ENCODE peak calls at places on chromosomes 12 and 14, in five cellular contexts. R is neuronal stem cell, F is IMR-90, P is H1, V is H9. I is an unnamed sample.

GRCh38 chr12:89279499-89279898 is 72.8 kb downstream of the DUSP6 start:
- DNase-seq in R (no peak), F (no peak), P (no peak), V (no peak), I (no peak)

GRCh38 chr12:62789856-62790255 is 145.1 kb downstream of the PPM1H start:
- DNase-seq in R (no peak), F (no peak), P (no peak), V (no peak), I (no peak)

GRCh38 chr12:112906712-112907414 is at the start of gene OAS1:
- DNase-seq in R (no peak), F (peak; percentile 22), P (no peak), V (no peak), I (peak; percentile 53)

GRCh38 chr12:107372229-107372658 is 278.9 kb upstream of the CRY1 start:
- DNase-seq in R (no peak), F (peak; percentile 27), P (no peak), V (no peak), I (no peak)

GRCh38 chr14:38065101-38065762 is 142.5 kb upstream of the SSTR1 start:
- DNase-seq in R (no peak), F (no peak), P (no peak), V (no peak), I (no peak)

GRCh38 chr14:101810897-101811620 is 49.5 kb downstream of the PPP2R5C start:
- DNase-seq in R (no peak), F (peak; percentile 38), P (no peak), V (no peak), I (no peak)

GRCh38 chr12:46831335-46832083 is 5.7 kb upstream of the SLC38A4 start:
- DNase-seq in R (peak; percentile 24), F (no peak), P (peak; percentile 73), V (peak; percentile 57), I (no peak)

GRCh38 chr12:55727643-55728184 is 1.1 kb downstream of the CD63 start:
- DNase-seq in R (no peak), F (peak; percentile 61), P (no peak), V (no peak), I (peak; percentile 86)

GRCh38 chr12:100672075-100672592 is 98.7 kb downstream of the GAS2L3 start:
- DNase-seq in R (no peak), F (no peak), P (peak; percentile 94), V (peak; percentile 88), I (peak; percentile 35)

GRCh38 chr12:7108042-7108927 is 729 bp downstream of the C1RL start:
- DNase-seq in R (peak; percentile 41), F (peak; percentile 70), P (peak; percentile 83), V (peak; percentile 87), I (no peak)
- H3K23ac ChIP-seq in R (peak overlapping the region; percentile 12), F (peak overlapping the region; percentile 99), P (no peak overlapping the region), V (no peak overlapping the region), I (no peak overlapping the region)

GRCh38 chr14:74952195-74952665 is 3.2 kb downstream of the PGF start:
- DNase-seq in R (no peak), F (no peak), P (no peak), V (no peak), I (no peak)

GRCh38 chr14:74952697-74953484 is 2.5 kb downstream of the PGF start:
- DNase-seq in R (no peak), F (no peak), P (no peak), V (no peak), I (no peak)

GRCh38 chr14:74949859-74950572 is 5.4 kb downstream of the PGF start:
- DNase-seq in R (no peak), F (no peak), P (no peak), V (no peak), I (no peak)

GRCh38 chr14:74950795-74951442 is 4.5 kb downstream of the PGF start:
- DNase-seq in R (no peak), F (peak; percentile 48), P (no peak), V (no peak), I (no peak)

GRCh38 chr14:74951443-74952194 is 3.8 kb downstream of the PGF start:
- DNase-seq in R (no peak), F (no peak), P (no peak), V (no peak), I (no peak)
- H4K8ac ChIP-seq in R (no peak overlapping the region), F (no peak overlapping the region), P (no peak overlapping the region), V (no peak overlapping the region), I (peak overlapping the region; percentile 14)

DNA sequence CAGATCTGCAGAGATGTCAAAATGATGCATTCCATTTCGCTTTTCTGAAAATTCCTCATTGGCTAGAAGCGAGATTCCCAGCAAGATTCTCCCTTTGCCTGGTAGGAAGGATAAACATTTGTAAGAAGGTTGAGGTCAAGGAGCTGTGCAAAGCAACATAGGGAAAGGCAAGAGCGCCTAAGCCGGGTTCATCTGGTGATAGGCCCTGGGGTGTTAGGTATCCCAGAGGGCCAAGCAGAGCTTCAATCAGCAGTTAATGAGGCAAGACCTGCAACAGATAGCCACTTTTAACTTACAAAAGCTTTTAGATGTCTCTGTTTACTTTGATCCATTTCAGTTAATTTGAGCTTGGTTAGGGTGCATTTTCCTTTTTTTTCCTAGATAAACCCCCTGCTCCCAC is 209.4 kb upstream of the CDKN3 start:
- DNase-seq in R (no peak), F (no peak), P (no peak), V (no peak), I (no peak)
- H4K91ac ChIP-seq in R (no peak overlapping the region), F (no peak overlapping the region), P (no peak overlapping the region), V (no peak overlapping the region), I (no peak overlapping the region)

GRCh38 chr14:100304825-100305445 is 1.3 kb downstream of the SLC25A29 start:
- DNase-seq in R (no peak), F (peak; percentile 22), P (peak; percentile 73), V (peak; percentile 83), I (peak; percentile 18)
- H3K23ac ChIP-seq in R (peak overlapping the region; percentile 98), F (peak overlapping the region; percentile 15), P (no peak overlapping the region), V (no peak overlapping the region), I (no peak overlapping the region)

DNA sequence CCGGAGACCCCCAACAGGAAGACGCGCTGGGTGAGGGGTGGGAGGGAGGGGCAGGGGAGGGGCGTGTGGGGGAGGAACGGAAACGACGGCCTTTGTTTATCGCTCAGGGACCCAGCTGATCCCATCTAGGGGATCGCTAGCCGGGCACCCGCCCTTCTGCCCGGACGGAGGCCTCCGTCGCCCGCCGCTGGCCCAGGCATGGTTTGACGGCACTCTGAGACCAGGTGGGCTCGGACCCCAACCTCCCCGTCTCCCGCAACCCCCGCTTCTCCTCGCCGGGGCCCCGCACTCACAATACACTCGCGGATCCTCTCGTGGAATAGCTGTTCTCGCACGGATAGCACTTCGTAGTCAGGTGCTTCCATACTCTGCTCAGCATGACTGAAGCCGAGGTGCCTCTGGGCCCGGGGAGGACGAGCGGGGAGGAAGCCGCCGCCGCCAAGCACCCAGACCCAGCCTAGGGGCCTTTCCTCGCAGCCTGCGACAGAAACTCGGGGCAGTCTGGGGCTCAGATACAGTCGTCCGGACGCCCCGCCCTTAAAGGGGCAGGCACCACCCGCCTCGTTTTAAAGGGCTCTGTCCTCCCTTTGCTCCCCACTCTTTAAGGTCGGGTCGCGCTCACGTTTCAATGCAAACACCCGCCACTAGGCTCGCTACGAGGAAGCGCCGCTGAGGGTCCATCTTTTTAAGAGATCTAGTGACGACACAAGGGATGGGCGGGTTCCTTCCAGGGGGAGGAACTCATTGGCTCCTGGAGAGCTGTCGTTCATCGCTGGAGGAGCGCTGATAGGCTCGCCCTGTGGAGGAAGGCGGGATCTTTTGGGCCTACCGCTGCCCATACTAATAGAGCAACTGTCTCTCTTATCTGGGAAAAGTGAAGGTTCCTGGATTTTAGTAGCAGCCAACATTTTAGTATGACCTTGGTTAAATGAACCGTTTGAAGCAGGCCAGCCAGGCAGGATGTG is at the start of gene LMBR1L:
- DNase-seq in R (peak; percentile 96), F (peak; percentile 98), P (peak; percentile 93), V (peak; percentile 97), I (peak; percentile 99)
- H4K8ac ChIP-seq in R (peak within 1 kb of the TSS; percentile 52), F (peak within 1 kb of the TSS; percentile 88), P (peak within 1 kb of the TSS; percentile 82), V (no peak within 1 kb of the TSS), I (peak within 1 kb of the TSS; percentile 67)

GRCh38 chr12:124413915-124414314 is 119.0 kb downstream of the RFLNA start:
- DNase-seq in R (no peak), F (no peak), P (no peak), V (no peak), I (no peak)
- H4K91ac ChIP-seq in R (no peak overlapping the region), F (no peak overlapping the region), P (no peak overlapping the region), V (no peak overlapping the region), I (no peak overlapping the region)

GRCh38 chr14:51242545-51243490 is 2.8 kb downstream of the TMX1 start:
- DNase-seq in R (no peak), F (no peak), P (no peak), V (peak; percentile 45), I (no peak)

GRCh38 chr14:51240804-51241380 is 845 bp downstream of the TMX1 start:
- DNase-seq in R (no peak), F (no peak), P (no peak), V (no peak), I (no peak)

GRCh38 chr14:51236314-51236713 is 3.7 kb upstream of the TMX1 start:
- DNase-seq in R (no peak), F (peak; percentile 47), P (no peak), V (no peak), I (no peak)

GRCh38 chr14:51244591-51244990 is 4.5 kb downstream of the TMX1 start:
- DNase-seq in R (no peak), F (no peak), P (no peak), V (no peak), I (no peak)

DNA sequence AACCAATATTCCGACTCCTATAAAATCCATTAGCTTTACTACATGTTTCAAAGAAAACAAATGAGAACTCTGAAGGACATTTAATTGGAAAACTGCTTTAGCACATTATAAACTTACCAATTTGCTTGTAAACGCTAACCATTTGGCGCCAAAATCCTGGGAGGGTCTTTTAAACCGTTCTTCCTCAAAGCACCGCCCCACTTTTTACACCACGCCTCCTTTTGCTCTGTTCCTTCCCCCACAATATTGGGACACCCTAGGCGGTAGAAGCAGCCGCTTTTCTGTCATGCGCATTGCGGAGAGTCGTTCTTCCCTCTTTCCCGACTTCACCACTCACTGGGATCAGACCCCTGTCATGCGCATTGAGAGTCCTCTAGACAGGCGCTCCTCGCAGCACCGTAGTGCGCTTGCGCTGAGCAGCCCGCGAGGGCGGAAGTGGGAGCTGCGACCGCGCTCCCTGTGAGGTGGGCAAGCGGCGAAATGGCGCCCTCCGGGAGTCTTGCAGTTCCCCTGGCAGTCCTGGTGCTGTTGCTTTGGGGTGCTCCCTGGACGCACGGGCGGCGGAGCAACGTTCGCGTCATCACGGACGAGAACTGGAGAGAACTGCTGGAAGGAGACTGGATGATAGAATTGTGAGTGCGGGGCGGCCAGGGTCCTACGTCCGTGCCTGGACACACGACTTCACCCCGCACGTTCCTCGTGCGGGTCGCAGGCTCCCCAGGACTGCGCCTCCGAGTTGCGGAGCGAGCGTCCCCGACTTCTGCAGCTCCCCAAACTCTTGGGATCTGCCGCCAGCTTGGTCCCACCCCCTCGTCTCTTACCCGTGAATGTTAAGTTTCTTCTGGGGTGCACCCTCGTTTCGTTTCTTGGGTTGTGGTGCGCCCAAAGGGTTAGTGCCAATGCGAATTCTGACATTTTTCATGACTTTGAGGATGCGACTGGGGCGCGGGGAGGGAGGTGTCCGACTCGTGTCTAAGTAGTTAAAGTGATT is at the start of gene TMX1:
- DNase-seq in R (peak; percentile 98), F (peak; percentile 99), P (peak; percentile 92), V (peak; percentile 99), I (peak; percentile 100)
- H3K23ac ChIP-seq in R (peak within 1 kb of the TSS; percentile 14), F (peak within 1 kb of the TSS; percentile 88), P (no peak within 1 kb of the TSS), V (no peak within 1 kb of the TSS), I (no peak within 1 kb of the TSS)

I was measured in trophoblast cell.